ENCODE peak calls at places on chromosomes 3 and 15, in eight cellular contexts. J, S, N, M, R, Q, A and Y are unnamed samples.

GRCh38 chr3:124688580-124689454 is 41.4 kb upstream of the UMPS start:
- DNase-seq in S (peak; percentile 85), R (peak; percentile 47), N (peak; percentile 79), J (peak; percentile 85), Q (peak; percentile 93), M (peak; percentile 60), A (peak; percentile 80), Y (peak; percentile 79)

GRCh38 chr3:12984023-12984823 is 89.0 kb downstream of the IQSEC1 start:
- DNase-seq in Q (peak; percentile 83), N (peak; percentile 69), J (peak; percentile 85), A (peak; percentile 76), M (peak; percentile 49), R (peak; percentile 33), S (peak; percentile 83), Y (peak; percentile 77)

GRCh38 chr3:141457624-141458236 is 29.1 kb upstream of the RASA2 start:
- DNase-seq in A (no peak), S (no peak), Q (no peak), M (peak; percentile 59), J (no peak), R (no peak), N (peak; percentile 57), Y (no peak)

GRCh38 chr15:99495430-99496301 is 70.1 kb upstream of the MEF2A start:
- DNase-seq in Q (no peak), M (no peak), N (no peak), S (no peak), J (no peak), R (no peak), A (no peak), Y (peak; percentile 49)

GRCh38 chr3:185361920-185362319 is 1.0 kb upstream of the MAP3K13 start:
- DNase-seq in M (peak; percentile 27), N (no peak), S (no peak), R (no peak), Q (no peak), J (no peak), A (no peak), Y (peak; percentile 8)

GRCh38 chr3:196288141-196288460 is 575 bp upstream of the PCYT1A start:
- DNase-seq in A (no peak), M (no peak), J (no peak), N (no peak), S (no peak), Q (peak; percentile 35), R (no peak), Y (peak; percentile 50)

GRCh38 chr15:39976291-39977274 is 42.7 kb downstream of the EIF2AK4 start:
- DNase-seq in A (peak; percentile 61), Q (no peak), M (peak; percentile 68), S (peak; percentile 28), J (peak; percentile 50), R (no peak), N (peak; percentile 12), Y (peak; percentile 58)

GRCh38 chr3:111627092-111627491 is 31.9 kb upstream of the ZBED2 start:
- DNase-seq in S (no peak), A (no peak), R (no peak), J (no peak), Q (no peak), N (no peak), M (peak; percentile 23), Y (no peak)

GRCh38 chr15:63436872-63437375 is 55.3 kb upstream of the CA12 start:
- DNase-seq in J (peak; percentile 74), N (peak; percentile 86), R (no peak), M (peak; percentile 79), A (peak; percentile 72), Q (peak; percentile 35), S (peak; percentile 86), Y (peak; percentile 86)

GRCh38 chr3:182716114-182716688 is 77.1 kb upstream of the ATP11B start:
- DNase-seq in N (no peak), A (no peak), Q (no peak), M (no peak), S (no peak), J (peak; percentile 30), R (no peak), Y (no peak)

DNA sequence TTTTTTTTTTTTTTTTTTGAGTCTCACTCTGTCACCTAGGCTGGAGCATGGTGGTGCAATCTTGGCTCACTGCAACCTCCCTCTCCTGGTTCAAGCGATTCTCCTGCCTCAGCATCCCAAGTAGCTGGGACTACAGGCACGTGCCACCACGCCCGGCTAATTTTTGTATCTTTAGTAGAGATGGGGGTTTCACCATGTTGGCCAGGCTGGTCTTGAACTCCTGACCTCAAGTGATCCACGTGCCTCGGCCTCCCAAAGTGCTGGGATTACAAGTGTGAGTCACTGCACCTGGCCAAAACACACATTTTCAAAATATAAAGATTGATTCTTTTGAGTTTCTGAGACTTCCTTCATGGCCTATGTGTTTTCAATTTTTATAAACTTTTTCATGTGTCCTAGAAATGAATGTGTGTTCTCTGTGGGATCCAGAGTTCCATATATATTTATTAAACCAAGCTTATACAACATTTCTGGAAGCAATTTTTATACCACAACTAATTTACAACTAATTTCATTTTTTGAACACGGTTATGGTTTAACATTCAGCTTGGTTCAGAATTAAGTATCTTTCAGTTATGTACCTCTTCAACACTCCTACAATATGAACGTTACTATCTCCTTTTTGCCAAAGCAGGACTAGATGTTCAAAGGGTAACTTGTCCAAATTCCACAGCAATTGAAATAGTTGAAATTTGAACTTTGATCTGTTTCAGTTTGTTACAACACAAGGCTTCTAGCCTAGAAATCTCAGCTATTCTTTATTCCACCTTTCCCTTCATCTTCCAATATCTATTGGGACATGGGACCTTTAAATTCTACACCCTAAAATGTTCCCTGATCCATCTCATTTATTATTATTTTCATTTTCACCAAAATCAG is 1.5 kb downstream of the ACAD11 start:
- DNase-seq in N (no peak), A (no peak), Q (no peak), S (no peak), M (no peak), R (no peak), J (no peak), Y (no peak)
- H3K4me3 ChIP-seq in N (peak overlapping the region; percentile 88), A (peak overlapping the region; percentile 91), Q (no peak overlapping the region), S (no peak overlapping the region), M (peak overlapping the region; percentile 82), R (peak overlapping the region; percentile 80), J (peak overlapping the region; percentile 85), Y (peak overlapping the region; percentile 87)

DNA sequence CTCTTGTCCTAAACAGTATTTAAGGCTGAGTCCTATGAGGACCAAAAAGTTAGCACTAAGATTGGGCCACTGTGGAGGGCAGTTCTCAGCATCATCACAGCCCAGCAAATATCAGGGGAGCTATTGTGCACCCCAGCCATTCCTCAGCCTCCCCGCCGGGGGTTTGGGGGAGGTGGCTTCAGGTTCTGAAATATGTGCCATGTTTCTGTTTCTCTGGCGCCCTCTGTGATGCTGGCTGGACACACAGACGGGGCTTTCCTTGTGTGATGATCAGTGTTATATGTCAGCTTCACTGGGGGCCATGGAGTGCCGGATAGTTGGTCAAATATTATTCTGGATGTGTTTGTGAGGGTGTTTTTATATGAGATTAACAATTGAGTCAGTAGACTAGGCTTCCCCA is 106.8 kb downstream of the GABRG3 start:
- DNase-seq in M (no peak), S (no peak), A (no peak), R (no peak), Q (no peak), J (no peak), N (no peak), Y (no peak)
- TF ChIP-seq CTCF in M (no peak), S (no peak), A (peak; percentile 22), R (no peak), Q (no peak), J (no peak), N (no peak), Y (no peak)

GRCh38 chr3:194130807-194131589 is 5.0 kb upstream of the HES1 start:
- DNase-seq in S (peak; percentile 70), Q (no peak), R (no peak), J (peak; percentile 15), N (no peak), A (peak; percentile 82), M (peak; percentile 77), Y (no peak)
- H3K4me3 ChIP-seq in S (no peak overlapping the region), Q (no peak overlapping the region), R (no peak overlapping the region), J (no peak overlapping the region), N (no peak overlapping the region), A (peak overlapping the region; percentile 16), M (no peak overlapping the region), Y (no peak overlapping the region)

DNA sequence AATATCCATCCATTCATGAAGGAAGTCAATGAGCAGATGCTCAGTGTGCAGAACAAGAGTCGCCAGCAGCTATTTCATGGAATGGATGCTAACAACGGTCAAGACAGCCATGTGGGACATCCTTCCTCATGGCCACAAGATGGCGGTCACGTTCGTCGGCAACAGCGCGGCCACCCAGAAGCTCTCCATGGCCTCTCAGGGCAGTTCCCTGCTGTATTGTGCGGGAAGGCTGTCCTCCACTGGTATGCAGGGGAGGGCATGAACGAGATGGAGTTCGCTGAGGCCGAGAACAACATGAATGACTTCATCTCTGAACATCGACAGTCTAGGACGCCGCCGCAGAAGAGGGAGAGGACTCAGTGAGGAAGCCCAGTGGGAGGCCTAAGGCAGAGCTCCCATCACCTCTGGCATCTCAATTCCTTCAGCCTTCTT is 208.3 kb downstream of the TJP1 start:
- DNase-seq in M (no peak), N (no peak), R (no peak), A (peak; percentile 26), S (no peak), J (no peak), Q (peak; percentile 78), Y (peak; percentile 13)
- TF ChIP-seq CTCF in M (no peak), N (peak; percentile 23), R (peak; percentile 89), A (peak; percentile 29), S (no peak), J (no peak), Q (peak; percentile 72), Y (peak; percentile 28)

GRCh38 chr3:52036222-52036694 is 20.1 kb downstream of the DUSP7 start:
- DNase-seq in S (no peak), N (no peak), J (no peak), M (no peak), R (no peak), Q (no peak), A (no peak), Y (no peak)
- H3K4me3 ChIP-seq in S (no peak overlapping the region), N (no peak overlapping the region), J (no peak overlapping the region), M (no peak overlapping the region), R (no peak overlapping the region), Q (no peak overlapping the region), A (no peak overlapping the region), Y (no peak overlapping the region)

DNA sequence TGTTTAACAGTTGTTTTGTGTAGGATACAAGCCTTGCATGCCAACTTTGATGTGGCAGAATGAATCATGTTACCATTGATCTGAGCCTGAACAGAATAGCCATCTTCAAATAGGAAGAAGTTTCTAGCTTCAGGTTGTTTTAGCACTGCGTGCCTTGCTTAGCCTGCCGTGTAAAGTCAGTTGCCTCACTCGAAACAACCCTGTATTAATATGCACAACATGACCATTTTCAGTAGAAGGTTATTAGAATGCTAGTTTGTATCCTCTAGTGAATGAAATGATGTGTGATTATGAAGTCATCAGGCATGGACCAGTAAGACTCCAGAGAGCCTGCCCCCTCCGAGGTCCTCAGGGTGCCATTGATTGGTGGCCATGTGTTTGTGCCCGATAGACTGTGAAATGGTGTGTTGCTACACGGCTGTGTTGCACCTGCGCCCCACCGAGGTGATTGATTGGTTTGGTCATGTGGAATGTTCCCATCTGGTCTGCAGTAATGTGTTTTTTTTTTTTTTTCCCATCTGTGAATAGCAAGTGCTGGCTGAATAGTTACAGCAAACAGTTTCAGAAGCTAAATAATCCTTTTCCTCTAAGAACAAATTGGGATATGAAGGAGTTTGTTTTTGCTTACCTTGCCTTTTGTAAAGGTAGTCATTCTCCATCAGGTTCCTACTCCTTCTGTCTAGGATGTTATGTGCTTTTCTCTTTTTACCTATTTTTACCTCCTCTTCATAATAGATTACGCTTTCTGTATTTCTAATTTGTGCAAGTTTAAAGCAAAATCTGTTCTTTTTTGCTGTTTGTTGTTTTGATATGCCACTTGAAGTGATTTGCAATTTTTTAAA is 214.9 kb downstream of the TCF12 start:
- DNase-seq in J (no peak), M (peak; percentile 78), S (no peak), R (no peak), Q (no peak), A (peak; percentile 92), N (no peak), Y (no peak)
- TF ChIP-seq CTCF in J (no peak), M (no peak), S (no peak), R (no peak), Q (no peak), A (no peak), N (no peak), Y (no peak)

GRCh38 chr15:89399390-89400120 is 64.9 kb upstream of the POLG start:
- DNase-seq in A (peak; percentile 73), Q (peak; percentile 90), M (peak; percentile 11), N (no peak), J (peak; percentile 39), R (no peak), S (no peak), Y (peak; percentile 21)
- H3K4me3 ChIP-seq in A (peak overlapping the region; percentile 26), Q (peak overlapping the region; percentile 79), M (peak overlapping the region; percentile 39), N (peak overlapping the region; percentile 9), J (peak overlapping the region; percentile 18), R (peak overlapping the region; percentile 50), S (peak overlapping the region; percentile 46), Y (peak overlapping the region; percentile 52)